ENCODE peak calls at places on chromosomes 2 and 18, in eight cellular contexts. H is naive thymus-derived CD4-positive, alpha-beta T cell; N is left lung; M is PC-9; E is colonic mucosa; P is heart left ventricle; O is heart right ventricle; A is BE2C. V is an unnamed sample. For H3K4me1, the result is how much of the 10 kb centered on the place peaks cover.

GRCh38 chr2:32806857-32807256 is 139.9 kb upstream of the LTBP1 start:
- DNase-seq in H (no peak), N (no peak), M (peak), E (no peak), P (no peak), O (no peak), A (no peak), V (no peak)

GRCh38 chr2:47373747-47374146 is 29.2 kb upstream of the MSH2 start:
- DNase-seq in H (no peak), N (no peak), M (peak), E (no peak), P (no peak), O (no peak), A (peak), V (no peak)

GRCh38 chr18:77650799-77651385 is 401.2 kb downstream of the GALR1 start:
- DNase-seq in H (peak), N (peak), M (no peak), E (peak), P (peak), O (peak), A (peak), V (peak)

GRCh38 chr2:2826209-2826551 is 495.1 kb upstream of the MYT1L start:
- DNase-seq in H (no peak), N (no peak), M (no peak), E (peak), P (no peak), O (no peak), A (no peak), V (no peak)

GRCh38 chr2:28327963-28328922 is 64.4 kb upstream of the FOSL2 start:
- DNase-seq in H (no peak), N (no peak), M (peak), E (no peak), P (no peak), O (no peak), A (no peak), V (no peak)

GRCh38 chr2:181129654-181130053 is 149.2 kb downstream of the UBE2E3 start:
- DNase-seq in H (no peak), N (no peak), M (no peak), E (no peak), P (no peak), O (no peak), A (no peak), V (no peak)

GRCh38 chr2:30188292-30188691 is 41.5 kb downstream of the YPEL5 start:
- DNase-seq in H (no peak), N (no peak), M (no peak), E (no peak), P (no peak), O (no peak), A (no peak), V (no peak)

GRCh38 chr18:54828290-54828871 is at the start of gene RAB27B:
- DNase-seq in H (peak), N (peak), M (peak), E (peak), P (peak), O (peak), A (peak), V (peak)

GRCh38 chr2:7930800-7931635 is 750.8 kb upstream of the ID2 start:
- DNase-seq in H (no peak), N (peak), M (no peak), E (no peak), P (peak), O (peak), A (no peak), V (no peak)

GRCh38 chr2:18991177-18992168 is 366.9 kb downstream of the OSR1 start:
- DNase-seq in H (no peak), N (peak), M (peak), E (peak), P (peak), O (peak), A (no peak), V (no peak)

GRCh38 chr2:112877423-112877822 is 33.5 kb upstream of the IL37 start:
- DNase-seq in H (no peak), N (no peak), M (no peak), E (no peak), P (no peak), O (no peak), A (no peak), V (no peak)

GRCh38 chr2:203759692-203760365 is 53.4 kb downstream of the CD28 start:
- DNase-seq in H (no peak), N (no peak), M (peak), E (no peak), P (no peak), O (no peak), A (no peak), V (no peak)

GRCh38 chr2:11746807-11747459 is 501 bp downstream of the LPIN1 start:
- DNase-seq in H (no peak), N (no peak), M (peak), E (peak), P (no peak), O (no peak), A (no peak), V (peak)

GRCh38 chr2:71006287-71006686 is 11.6 kb upstream of the TEX261 start:
- DNase-seq in H (no peak), N (no peak), M (no peak), E (no peak), P (no peak), O (no peak), A (no peak), V (no peak)

GRCh38 chr2:150624001-150624401 is 136.5 kb upstream of the RND3 start:
- DNase-seq in H (no peak), N (no peak), M (no peak), E (no peak), P (no peak), O (no peak), A (peak), V (no peak)

GRCh38 chr18:69239849-69240248 is 160.8 kb upstream of the DOK6 start:
- DNase-seq in H (no peak), N (no peak), M (no peak), E (no peak), P (no peak), O (no peak), A (no peak), V (no peak)

GRCh38 chr18:13451661-13452447 is 233.3 kb downstream of the LDLRAD4 start:
- DNase-seq in H (no peak), N (no peak), M (no peak), E (no peak), P (no peak), O (no peak), A (no peak), V (no peak)

GRCh38 chr2:45813003-45813601 is 161.6 kb downstream of the PRKCE start:
- DNase-seq in H (no peak), N (no peak), M (no peak), E (no peak), P (peak), O (peak), A (peak), V (no peak)

GRCh38 chr2:1499033-1499795 is 86.0 kb downstream of the TPO start:
- DNase-seq in H (no peak), N (peak), M (no peak), E (no peak), P (no peak), O (no peak), A (no peak), V (no peak)

GRCh38 chr2:44817673-44818335 is 123.7 kb upstream of the SIX3 start:
- DNase-seq in H (no peak), N (no peak), M (no peak), E (no peak), P (no peak), O (no peak), A (no peak), V (no peak)

GRCh38 chr2:124145982-124146381 is 120.9 kb downstream of the CNTNAP5 start:
- DNase-seq in H (no peak), N (no peak), M (no peak), E (no peak), P (no peak), O (no peak), A (no peak), V (no peak)

GRCh38 chr18:31199190-31199769 is 36.6 kb upstream of the DSC1 start:
- DNase-seq in H (no peak), N (no peak), M (peak), E (peak), P (no peak), O (no peak), A (no peak), V (no peak)

GRCh38 chr2:176126929-176127768 is 2.4 kb upstream of the HOXD8 start:
- DNase-seq in H (peak), N (peak), M (peak), E (peak), P (peak), O (peak), A (peak), V (peak)

GRCh38 chr2:129812071-129812470 is 167.4 kb upstream of the RAB6C start:
- DNase-seq in H (no peak), N (peak), M (no peak), E (peak), P (peak), O (peak), A (no peak), V (peak)

GRCh38 chr2:105925390-105925789 is 180.7 kb downstream of the NCK2 start:
- DNase-seq in H (no peak), N (no peak), M (no peak), E (no peak), P (no peak), O (no peak), A (no peak), V (no peak)

GRCh38 chr2:229340086-229340760 is 69.1 kb upstream of the PID1 start:
- DNase-seq in H (no peak), N (no peak), M (no peak), E (no peak), P (no peak), O (no peak), A (no peak), V (no peak)

GRCh38 chr2:229335877-229336346 is 64.8 kb upstream of the PID1 start:
- DNase-seq in H (no peak), N (no peak), M (no peak), E (no peak), P (peak), O (peak), A (no peak), V (no peak)

GRCh38 chr2:229343661-229344060 is 72.6 kb upstream of the PID1 start:
- DNase-seq in H (no peak), N (no peak), M (no peak), E (no peak), P (no peak), O (no peak), A (no peak), V (no peak)

GRCh38 chr2:229342376-229342775 is 71.3 kb upstream of the PID1 start:
- DNase-seq in H (no peak), N (peak), M (no peak), E (peak), P (peak), O (peak), A (no peak), V (no peak)

DNA sequence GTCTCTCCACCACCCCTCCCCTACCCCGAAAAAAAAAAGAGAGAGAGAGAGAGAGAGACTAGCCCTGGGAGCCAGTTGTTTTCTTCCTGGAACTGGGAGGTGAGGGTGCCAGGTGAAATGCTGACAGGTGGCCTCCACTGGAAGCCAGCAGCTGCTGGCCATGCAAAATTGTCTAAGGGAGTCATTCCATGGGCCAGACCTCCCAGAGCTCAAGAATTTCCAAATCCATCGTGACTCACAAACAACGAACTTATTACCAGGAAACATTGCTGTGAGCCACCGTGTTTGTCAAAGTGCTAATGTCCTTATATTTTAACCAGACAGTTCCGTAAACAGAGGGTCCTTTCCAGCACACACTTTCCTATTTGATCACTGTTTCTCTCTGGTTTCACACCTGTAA is 68.5 kb upstream of the PID1 start:
- DNase-seq in H (no peak), N (no peak), M (no peak), E (no peak), P (no peak), O (no peak), A (no peak), V (no peak)
- H3K4me1 ChIP-seq in H (under half), N (under half), M (under half), E (under half), P (under half), O (under half), A (under half), V (under half)

GRCh38 chr2:217360111-217360510 is 500.2 kb upstream of the TNP1 start:
- DNase-seq in H (no peak), N (no peak), M (no peak), E (no peak), P (no peak), O (no peak), A (no peak), V (no peak)
- H3K4me1 ChIP-seq in H (under half), N (under half), M (under half), E (under half), P (under half), O (under half), A (under half), V (under half)

GRCh38 chr18:76459312-76459686 is 35.7 kb downstream of the ZNF516 start:
- DNase-seq in H (no peak), N (no peak), M (no peak), E (no peak), P (no peak), O (no peak), A (no peak), V (no peak)
- H3K4me1 ChIP-seq in H (under half), N (under half), M (under half), E (under half), P (under half), O (under half), A (under half), V (under half)

GRCh38 chr2:36405183-36405582 is 49.6 kb downstream of the CRIM1 start:
- DNase-seq in H (no peak), N (no peak), M (no peak), E (no peak), P (no peak), O (no peak), A (no peak), V (no peak)
- H3K4me1 ChIP-seq in H (under half), N (half or more), M (under half), E (under half), P (half or more), O (under half), A (under half), V (half or more)

GRCh38 chr18:57801379-57802165 is 1.5 kb downstream of the ATP8B1 start:
- DNase-seq in H (no peak), N (no peak), M (peak), E (no peak), P (no peak), O (no peak), A (no peak), V (no peak)
- H3K4me1 ChIP-seq in H (under half), N (under half), M (half or more), E (under half), P (under half), O (under half), A (under half), V (under half)

DNA sequence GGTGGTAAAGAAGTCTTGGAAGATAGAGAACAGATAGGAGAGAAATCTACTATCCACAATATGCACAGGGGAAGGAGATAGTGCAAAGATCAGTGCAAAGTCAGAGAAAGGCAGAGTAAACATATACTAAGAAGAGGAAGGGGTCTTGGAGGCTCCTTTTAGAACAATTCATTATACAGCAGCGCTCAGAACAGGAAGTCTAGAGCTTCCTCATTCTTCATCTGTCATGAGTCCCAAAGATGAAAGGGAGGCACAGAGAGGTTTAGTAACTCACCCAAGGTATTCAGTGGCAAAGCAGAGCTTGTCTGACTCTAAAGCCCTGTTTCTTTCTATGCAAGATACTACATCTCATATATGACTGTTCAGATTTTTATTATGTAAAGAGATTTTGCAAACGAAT is 1.4 kb downstream of the SP110 start:
- DNase-seq in H (peak), N (no peak), M (no peak), E (no peak), P (no peak), O (no peak), A (no peak), V (no peak)
- H3K4me1 ChIP-seq in H (under half), N (under half), M (under half), E (under half), P (under half), O (under half), A (under half), V (under half)

DNA sequence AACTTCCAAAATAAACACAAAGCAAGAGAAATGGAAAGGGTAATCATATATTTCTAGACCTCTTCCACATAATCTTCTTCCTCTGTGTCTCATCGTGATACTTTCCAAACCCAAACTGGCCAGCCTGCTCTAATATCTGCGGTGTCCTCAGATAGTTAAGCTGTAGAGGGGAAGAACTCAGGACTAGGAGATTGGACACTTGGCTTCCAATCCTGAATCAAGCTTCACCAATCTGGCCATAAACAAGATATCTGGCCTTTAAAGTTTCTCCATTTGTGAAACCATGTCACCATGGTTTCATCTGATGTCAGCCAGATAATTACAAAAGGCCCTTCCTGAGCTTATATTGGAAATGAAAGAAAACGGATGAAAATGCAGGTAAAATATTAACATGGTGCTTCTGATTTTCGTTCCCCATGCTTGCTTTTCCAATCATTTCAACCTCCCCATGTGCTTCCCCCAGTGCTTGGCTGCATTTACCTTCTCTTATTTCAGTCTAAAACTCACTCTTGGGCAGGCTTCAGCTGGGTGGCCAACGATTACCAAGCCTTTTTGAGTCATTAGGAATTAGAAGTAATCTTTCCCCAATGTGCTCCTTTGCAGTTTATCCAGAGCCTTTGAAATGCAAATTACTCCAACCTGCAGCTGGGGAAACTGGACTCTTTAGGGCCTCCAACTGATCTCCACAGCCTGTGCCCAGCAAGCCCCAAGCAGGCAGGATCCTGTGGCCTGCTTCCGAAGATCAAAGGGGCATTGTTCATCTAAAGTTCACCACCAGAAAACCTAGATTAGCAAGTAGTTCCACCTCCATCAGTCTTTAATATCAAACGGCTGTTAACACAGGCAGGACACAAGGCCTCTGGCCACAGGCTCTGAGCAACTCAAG is 44.5 kb upstream of the MYCN start:
- DNase-seq in H (no peak), N (no peak), M (no peak), E (no peak), P (no peak), O (no peak), A (no peak), V (no peak)
- H3K4me1 ChIP-seq in H (under half), N (under half), M (under half), E (under half), P (under half), O (under half), A (under half), V (under half)